ENCODE peak calls at places on chromosome 3, in seven cellular contexts. V is NB4, H is transverse colon, G is thyroid gland, M is lower leg skin, L is HCT116, E is testis. K is an unnamed sample.

GRCh38 chr3:170007031-170007663 is 30.6 kb upstream of the GPR160 start:
- DNase-seq in H (no peak), V (peak), G (no peak), M (no peak), E (peak), L (no peak), K (no peak)

GRCh38 chr3:111874177-111874820 is 15.2 kb downstream of the PHLDB2 start:
- DNase-seq in V (no peak), L (peak), G (no peak), M (no peak), E (no peak), H (no peak), K (no peak)

GRCh38 chr3:160027541-160028195 is 39.0 kb downstream of the IL12A start:
- DNase-seq in E (no peak), G (no peak), M (no peak), H (no peak), L (no peak), V (peak), K (peak)

GRCh38 chr3:161069441-161070251 is 35.5 kb downstream of the B3GALNT1 start:
- DNase-seq in E (no peak), V (peak), H (no peak), G (peak), L (no peak), M (peak), K (peak)

GRCh38 chr3:70868561-70868960 is 556.1 kb upstream of the MDFIC2 start:
- DNase-seq in H (no peak), E (no peak), V (no peak), G (no peak), M (no peak), L (no peak), K (no peak)

GRCh38 chr3:71022552-71023335 is 560.8 kb downstream of the FOXP1 start:
- DNase-seq in H (no peak), L (no peak), M (no peak), E (no peak), G (no peak), V (no peak), K (no peak)

GRCh38 chr3:100518983-100519382 is 26.6 kb downstream of the TMEM45A start:
- DNase-seq in L (no peak), V (peak), H (no peak), E (no peak), G (no peak), M (peak), K (no peak)

GRCh38 chr3:55984631-55985030 is 483.6 kb downstream of the ERC2 start:
- DNase-seq in G (no peak), V (no peak), L (no peak), M (no peak), H (no peak), E (no peak), K (no peak)

GRCh38 chr3:56954125-56954524 is 106.3 kb upstream of the SPATA12 start:
- DNase-seq in V (no peak), G (no peak), E (no peak), M (no peak), L (no peak), H (peak), K (no peak)

GRCh38 chr3:69879051-69879450 is 120.5 kb upstream of the SAMMSON start:
- DNase-seq in V (no peak), H (no peak), G (no peak), E (no peak), M (no peak), L (no peak), K (no peak)

GRCh38 chr3:124409650-124410275 is 320.5 kb upstream of the UMPS start:
- DNase-seq in V (no peak), L (no peak), G (no peak), M (no peak), H (no peak), E (no peak), K (no peak)

GRCh38 chr3:69386535-69387385 is 872 bp upstream of the FRMD4B start:
- DNase-seq in E (no peak), M (no peak), L (no peak), V (no peak), G (no peak), H (no peak), K (no peak)

GRCh38 chr3:142947352-142947751 is 16.1 kb downstream of the PAQR9 start:
- DNase-seq in L (no peak), M (no peak), G (no peak), V (no peak), E (no peak), H (no peak), K (peak)

GRCh38 chr3:72338082-72338941 is 509.9 kb downstream of the SHQ1 start:
- DNase-seq in V (no peak), L (peak), H (no peak), M (no peak), E (no peak), G (no peak), K (peak)

GRCh38 chr3:144590854-144591253 is 619.2 kb downstream of the DIPK2A start:
- DNase-seq in E (no peak), M (no peak), H (no peak), G (no peak), L (no peak), V (peak), K (no peak)

GRCh38 chr3:176939022-176939817 is 258.1 kb downstream of the TBL1XR1 start:
- DNase-seq in L (peak), H (peak), M (no peak), V (peak), E (peak), G (peak), K (peak)

GRCh38 chr3:120743081-120743365 is 479 bp downstream of the GTF2E1 start:
- DNase-seq in G (no peak), E (no peak), H (no peak), L (no peak), M (no peak), V (no peak), K (no peak)

GRCh38 chr3:116001063-116001765 is 377.9 kb downstream of the GAP43 start:
- DNase-seq in H (no peak), M (no peak), G (no peak), L (no peak), E (no peak), V (no peak), K (no peak)

GRCh38 chr3:45773714-45774449 is 22.5 kb downstream of the SLC6A20 start:
- DNase-seq in V (no peak), E (no peak), H (peak), L (no peak), G (no peak), M (no peak), K (no peak)

GRCh38 chr3:6994081-6994668 is 133.3 kb downstream of the GRM7 start:
- DNase-seq in G (no peak), L (peak), H (no peak), M (no peak), E (no peak), V (peak), K (no peak)

GRCh38 chr3:99720985-99721632 is 82.7 kb downstream of the COL8A1 start:
- DNase-seq in G (peak), E (no peak), V (no peak), M (no peak), L (no peak), H (peak), K (no peak)

GRCh38 chr3:138947303-138948121 is 495 bp downstream of the FOXL2NB start:
- DNase-seq in L (no peak), H (no peak), G (no peak), V (peak), E (no peak), M (no peak), K (no peak)

GRCh38 chr3:144096016-144096415 is 124.4 kb downstream of the DIPK2A start:
- DNase-seq in V (no peak), M (no peak), H (no peak), L (no peak), E (no peak), G (no peak), K (no peak)

GRCh38 chr3:17231537-17232261 is 346.9 kb downstream of the PLCL2 start:
- DNase-seq in E (no peak), H (no peak), G (no peak), M (no peak), V (peak), L (no peak), K (no peak)

GRCh38 chr3:14555835-14556234 is 15.7 kb upstream of the GRIP2 start:
- DNase-seq in G (peak), M (no peak), V (no peak), E (peak), L (no peak), H (peak), K (no peak)

GRCh38 chr3:31096661-31097060 is 202.2 kb upstream of the GADL1 start:
- DNase-seq in V (no peak), M (no peak), L (no peak), H (no peak), G (no peak), E (no peak), K (no peak)

GRCh38 chr3:156455839-156456238 is 99.1 kb downstream of the SSR3 start:
- DNase-seq in V (no peak), H (no peak), G (no peak), L (no peak), M (no peak), E (peak), K (peak)

GRCh38 chr3:87260270-87260669 is 16.1 kb downstream of the POU1F1 start:
- DNase-seq in V (peak), M (no peak), H (peak), G (peak), E (peak), L (peak), K (peak)

GRCh38 chr3:44914936-44915335 is 40.5 kb downstream of the TGM4 start:
- DNase-seq in M (no peak), V (peak), H (no peak), L (no peak), G (peak), E (peak), K (peak)

GRCh38 chr3:141456328-141456689 is 30.5 kb upstream of the RASA2 start:
- DNase-seq in H (no peak), E (peak), G (no peak), V (no peak), L (no peak), M (no peak), K (no peak)

GRCh38 chr3:120435621-120436020 is 15.2 kb downstream of the FSTL1 start:
- DNase-seq in V (no peak), E (no peak), H (no peak), G (no peak), M (no peak), L (peak), K (no peak)

GRCh38 chr3:36993326-36994283 is at the start of gene MLH1:
- DNase-seq in L (peak), G (peak), E (peak), H (peak), M (peak), V (peak), K (no peak)
- TF ChIP-seq POLR2A in L (peak), G (peak), E (peak), H (peak), M (no peak), V (peak), K (peak)

DNA sequence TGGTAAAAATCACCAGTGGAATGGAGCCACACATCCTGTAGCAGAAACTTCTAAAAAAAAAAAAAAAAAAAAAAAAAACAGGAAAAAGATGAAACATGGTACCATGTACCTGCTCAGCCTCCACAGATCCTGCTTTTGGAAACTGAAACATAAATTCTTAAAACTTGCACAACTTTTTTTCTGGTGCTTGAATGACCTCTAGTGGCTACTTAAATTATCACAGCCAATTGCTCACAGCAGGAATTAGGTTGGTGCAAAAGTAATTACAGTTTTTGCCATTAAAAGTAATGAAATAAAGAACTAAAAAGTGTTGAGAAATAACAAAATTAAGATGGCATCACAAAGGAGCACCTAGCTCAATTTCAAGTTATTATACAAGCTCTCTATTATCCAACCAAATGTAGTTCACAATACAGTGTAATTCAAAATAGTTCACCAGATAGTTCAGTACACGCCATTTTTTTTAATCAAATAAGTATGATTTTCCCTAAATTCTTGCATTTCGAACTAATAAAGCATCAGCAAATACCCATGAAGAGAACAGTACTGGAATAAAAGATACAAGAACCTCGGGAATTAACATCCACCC is 80.6 kb downstream of the ULK4 start:
- DNase-seq in V (peak), M (peak), H (no peak), E (no peak), G (no peak), L (no peak), K (peak)
- TF ChIP-seq POLR2A in V (no peak), M (no peak), H (no peak), E (no peak), G (no peak), L (no peak), K (no peak)

GRCh38 chr3:52839892-52840545 is 5.2 kb upstream of the MUSTN1 start:
- DNase-seq in G (no peak), M (no peak), E (no peak), L (no peak), V (no peak), H (no peak), K (no peak)

GRCh38 chr3:52841981-52842340 is 7.1 kb upstream of the MUSTN1 start:
- DNase-seq in L (no peak), H (no peak), E (no peak), G (no peak), V (no peak), M (no peak), K (no peak)

GRCh38 chr3:52843116-52843865 is 8.5 kb upstream of the MUSTN1 start:
- DNase-seq in L (no peak), V (no peak), H (no peak), G (no peak), E (no peak), M (peak), K (no peak)

GRCh38 chr3:52842424-52842823 is 7.6 kb upstream of the MUSTN1 start:
- DNase-seq in H (no peak), G (no peak), M (no peak), L (no peak), E (no peak), V (no peak), K (no peak)

DNA sequence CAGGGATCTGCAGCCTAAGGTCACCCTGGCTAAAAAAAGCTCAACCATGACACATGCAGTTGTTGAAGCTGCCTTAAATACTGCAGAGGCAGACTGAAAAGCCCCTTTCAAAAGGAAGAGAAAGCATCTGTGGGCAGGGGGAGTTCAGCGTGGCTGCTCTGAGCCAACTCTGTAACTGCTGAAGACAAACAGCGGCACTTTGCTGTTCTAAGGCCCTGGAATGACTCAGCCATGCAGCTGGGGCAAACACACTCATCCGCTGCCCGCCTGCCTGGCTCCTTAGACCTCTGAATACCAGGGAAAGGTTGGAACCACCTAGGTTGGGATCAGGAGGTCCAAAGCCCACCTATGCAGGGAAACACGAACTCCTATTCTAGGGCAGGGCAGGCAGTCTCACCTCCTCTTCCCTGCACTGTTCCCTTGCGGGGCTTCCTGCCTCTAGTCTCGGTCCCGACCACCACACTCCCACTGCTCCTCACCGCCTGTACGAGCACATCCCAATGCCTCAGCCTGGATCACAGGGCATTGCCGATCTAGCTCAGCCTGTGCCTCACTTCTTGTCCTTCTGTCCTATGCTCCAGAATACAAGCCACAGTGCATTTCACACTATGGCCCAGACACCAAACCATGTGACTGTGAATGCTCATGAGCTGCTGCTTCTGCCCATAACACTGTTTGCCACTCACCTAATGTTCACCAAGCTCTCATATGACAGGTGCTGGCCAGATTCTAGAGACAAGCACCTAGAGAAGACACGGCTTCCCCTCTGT is 6.6 kb upstream of the MUSTN1 start:
- DNase-seq in M (no peak), L (no peak), V (no peak), H (no peak), G (no peak), E (no peak), K (no peak)
- TF ChIP-seq POLR2A in M (no peak), L (no peak), V (no peak), H (no peak), G (no peak), E (no peak), K (no peak)

GRCh38 chr3:180601688-180602666 is at the start of gene TTC14:
- DNase-seq in H (peak), G (peak), E (peak), V (peak), M (peak), L (peak), K (peak)
- TF ChIP-seq POLR2A in H (peak), G (peak), E (peak), V (no peak), M (no peak), L (peak), K (peak)

DNA sequence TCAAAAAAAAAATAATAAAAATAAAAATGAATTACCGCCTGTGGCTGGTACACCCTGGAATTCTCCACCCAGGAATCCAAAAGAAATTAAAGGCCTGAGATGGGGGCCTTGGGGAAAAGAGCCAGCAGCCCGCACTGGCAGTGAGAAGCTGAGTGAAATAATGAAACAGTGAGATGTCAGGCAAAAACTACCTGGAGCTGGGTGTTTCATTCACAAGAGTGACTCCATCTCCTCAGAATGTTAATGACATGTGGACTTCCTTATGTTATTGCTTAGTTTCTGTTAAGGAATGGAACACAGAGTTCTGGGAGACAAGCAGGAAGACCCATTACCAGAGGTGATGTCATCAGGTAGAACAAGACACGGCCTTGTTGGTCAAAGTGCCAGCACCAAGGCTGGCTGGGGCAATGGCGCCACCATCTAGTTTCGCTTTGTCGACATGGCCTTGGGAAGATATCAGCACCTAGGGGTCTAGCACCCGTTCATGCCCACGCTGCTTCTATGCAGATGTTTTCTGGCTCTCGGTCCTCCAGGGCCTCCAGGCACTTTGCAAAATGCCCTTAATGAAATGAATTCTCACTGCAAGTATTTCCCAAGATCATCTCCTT is 252.2 kb downstream of the FAM43A start:
- DNase-seq in E (no peak), V (no peak), G (no peak), L (no peak), H (no peak), M (no peak), K (no peak)
- TF ChIP-seq POLR2A in E (no peak), V (no peak), G (no peak), L (no peak), H (no peak), M (no peak), K (no peak)

GRCh38 chr3:126964950-126965349 is 18.0 kb upstream of the PLXNA1 start:
- DNase-seq in H (no peak), V (no peak), G (no peak), M (no peak), E (no peak), L (no peak), K (no peak)
- TF ChIP-seq POLR2A in H (no peak), V (no peak), G (no peak), M (no peak), E (no peak), L (no peak), K (no peak)